ENCODE peak calls at places on chromosome 18, in seven cellular contexts. One of them, this sample, is unnamed. For H3K4me1, the result is how much of the 10 kb centered on the place peaks cover.

GRCh38 chr18:57775937-57776336 is 27.2 kb downstream of the ATP8B1 start:
- DNase-seq in heart right ventricle: no peak
- DNase-seq in right cardiac atrium: no peak
- DNase-seq in colonic mucosa: no peak
- DNase-seq in left lung: no peak
- DNase-seq in thoracic aorta: no peak
- DNase-seq in adrenal gland: no peak
- DNase-seq in this sample: no peak

GRCh38 chr18:34741401-34741800 is 31.3 kb downstream of the DTNA start:
- DNase-seq in left lung: no peak
- DNase-seq in thoracic aorta: no peak
- DNase-seq in right cardiac atrium: no peak
- DNase-seq in heart right ventricle: no peak
- DNase-seq in adrenal gland: no peak
- DNase-seq in colonic mucosa: no peak
- DNase-seq in this sample: no peak

GRCh38 chr18:52875711-52876110 is 535.7 kb downstream of the DCC start:
- DNase-seq in thoracic aorta: no peak
- DNase-seq in right cardiac atrium: no peak
- DNase-seq in colonic mucosa: no peak
- DNase-seq in left lung: no peak
- DNase-seq in heart right ventricle: no peak
- DNase-seq in adrenal gland: no peak
- DNase-seq in this sample: no peak

GRCh38 chr18:44343570-44343969 is 337.1 kb upstream of the SETBP1 start:
- DNase-seq in right cardiac atrium: no peak
- DNase-seq in adrenal gland: no peak
- DNase-seq in thoracic aorta: no peak
- DNase-seq in colonic mucosa: no peak
- DNase-seq in left lung: no peak
- DNase-seq in heart right ventricle: no peak
- DNase-seq in this sample: no peak

GRCh38 chr18:13435596-13436333 is 217.2 kb downstream of the LDLRAD4 start:
- DNase-seq in heart right ventricle: no peak
- DNase-seq in adrenal gland: peak
- DNase-seq in thoracic aorta: peak
- DNase-seq in left lung: no peak
- DNase-seq in colonic mucosa: no peak
- DNase-seq in right cardiac atrium: no peak
- DNase-seq in this sample: no peak

GRCh38 chr18:331231-331771 is 63.5 kb upstream of the THOC1 start:
- DNase-seq in adrenal gland: no peak
- DNase-seq in heart right ventricle: no peak
- DNase-seq in thoracic aorta: no peak
- DNase-seq in colonic mucosa: no peak
- DNase-seq in left lung: no peak
- DNase-seq in right cardiac atrium: no peak
- DNase-seq in this sample: no peak

GRCh38 chr18:54086046-54086802 is 138.2 kb downstream of the MBD2 start:
- DNase-seq in adrenal gland: no peak
- DNase-seq in heart right ventricle: no peak
- DNase-seq in right cardiac atrium: no peak
- DNase-seq in left lung: no peak
- DNase-seq in colonic mucosa: no peak
- DNase-seq in thoracic aorta: no peak
- DNase-seq in this sample: no peak

GRCh38 chr18:21053127-21053526 is 58.5 kb downstream of the ROCK1 start:
- DNase-seq in right cardiac atrium: no peak
- DNase-seq in adrenal gland: peak
- DNase-seq in heart right ventricle: no peak
- DNase-seq in left lung: no peak
- DNase-seq in colonic mucosa: no peak
- DNase-seq in thoracic aorta: no peak
- DNase-seq in this sample: no peak

GRCh38 chr18:26017929-26018328 is 72.5 kb downstream of the SS18 start:
- DNase-seq in thoracic aorta: no peak
- DNase-seq in colonic mucosa: no peak
- DNase-seq in left lung: no peak
- DNase-seq in adrenal gland: no peak
- DNase-seq in right cardiac atrium: no peak
- DNase-seq in heart right ventricle: no peak
- DNase-seq in this sample: no peak

GRCh38 chr18:49632588-49632987 is 70.7 kb downstream of the LIPG start:
- DNase-seq in thoracic aorta: no peak
- DNase-seq in right cardiac atrium: no peak
- DNase-seq in adrenal gland: no peak
- DNase-seq in colonic mucosa: no peak
- DNase-seq in left lung: no peak
- DNase-seq in heart right ventricle: peak
- DNase-seq in this sample: no peak
- H3K4me1 ChIP-seq in thoracic aorta: under half
- H3K4me1 ChIP-seq in right cardiac atrium: under half
- H3K4me1 ChIP-seq in adrenal gland: under half
- H3K4me1 ChIP-seq in colonic mucosa: under half
- H3K4me1 ChIP-seq in left lung: under half
- H3K4me1 ChIP-seq in heart right ventricle: under half
- H3K4me1 ChIP-seq in this sample: under half

GRCh38 chr18:70044626-70045025 is 97.0 kb upstream of the CD226 start:
- DNase-seq in left lung: no peak
- DNase-seq in colonic mucosa: no peak
- DNase-seq in thoracic aorta: no peak
- DNase-seq in heart right ventricle: no peak
- DNase-seq in adrenal gland: peak
- DNase-seq in right cardiac atrium: no peak
- DNase-seq in this sample: no peak
- H3K4me1 ChIP-seq in left lung: under half
- H3K4me1 ChIP-seq in colonic mucosa: under half
- H3K4me1 ChIP-seq in thoracic aorta: under half
- H3K4me1 ChIP-seq in heart right ventricle: under half
- H3K4me1 ChIP-seq in adrenal gland: under half
- H3K4me1 ChIP-seq in right cardiac atrium: under half
- H3K4me1 ChIP-seq in this sample: under half

DNA sequence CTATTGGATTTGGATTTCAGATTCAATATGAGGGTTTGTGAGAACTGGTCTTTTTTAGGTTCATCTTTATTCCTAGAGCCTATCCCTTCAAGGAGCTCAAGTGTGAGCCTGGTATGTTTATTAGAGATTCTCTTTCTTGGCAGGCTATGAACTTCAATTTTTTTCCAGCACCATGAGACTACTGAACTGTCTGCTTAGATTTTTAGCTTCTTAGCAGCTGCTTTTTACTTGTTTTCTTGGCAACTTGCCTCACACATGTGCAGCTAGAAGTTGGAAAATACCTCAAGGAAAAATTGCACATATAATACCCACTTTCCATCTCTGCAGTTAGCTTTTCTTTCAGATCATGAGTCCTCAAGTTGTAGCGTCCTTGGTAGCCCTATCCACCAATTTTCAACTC is 302.0 kb downstream of the HRH4 start:
- DNase-seq in adrenal gland: no peak
- DNase-seq in right cardiac atrium: no peak
- DNase-seq in heart right ventricle: peak
- DNase-seq in left lung: no peak
- DNase-seq in colonic mucosa: no peak
- DNase-seq in thoracic aorta: no peak
- DNase-seq in this sample: no peak
- H3K4me1 ChIP-seq in adrenal gland: under half
- H3K4me1 ChIP-seq in right cardiac atrium: under half
- H3K4me1 ChIP-seq in heart right ventricle: under half
- H3K4me1 ChIP-seq in left lung: under half
- H3K4me1 ChIP-seq in colonic mucosa: under half
- H3K4me1 ChIP-seq in thoracic aorta: under half
- H3K4me1 ChIP-seq in this sample: under half

GRCh38 chr18:41967680-41968079 is 12.6 kb downstream of the PIK3C3 start:
- DNase-seq in thoracic aorta: no peak
- DNase-seq in right cardiac atrium: peak
- DNase-seq in adrenal gland: no peak
- DNase-seq in left lung: no peak
- DNase-seq in colonic mucosa: no peak
- DNase-seq in heart right ventricle: no peak
- DNase-seq in this sample: no peak
- H3K4me1 ChIP-seq in thoracic aorta: under half
- H3K4me1 ChIP-seq in right cardiac atrium: under half
- H3K4me1 ChIP-seq in adrenal gland: under half
- H3K4me1 ChIP-seq in left lung: under half
- H3K4me1 ChIP-seq in colonic mucosa: under half
- H3K4me1 ChIP-seq in heart right ventricle: under half
- H3K4me1 ChIP-seq in this sample: under half

GRCh38 chr18:10015941-10016819 is 102.4 kb downstream of the VAPA start:
- DNase-seq in left lung: no peak
- DNase-seq in heart right ventricle: peak
- DNase-seq in right cardiac atrium: peak
- DNase-seq in thoracic aorta: no peak
- DNase-seq in adrenal gland: no peak
- DNase-seq in colonic mucosa: no peak
- DNase-seq in this sample: no peak
- H3K4me1 ChIP-seq in left lung: under half
- H3K4me1 ChIP-seq in heart right ventricle: under half
- H3K4me1 ChIP-seq in right cardiac atrium: under half
- H3K4me1 ChIP-seq in thoracic aorta: under half
- H3K4me1 ChIP-seq in adrenal gland: under half
- H3K4me1 ChIP-seq in colonic mucosa: under half
- H3K4me1 ChIP-seq in this sample: under half